ENCODE peak calls at places on chromosomes 6 and 20, in four cellular contexts. One of them, this sample, is unnamed.
A peak's percentile ranks its signal among the peaks of the same experiment; 100 is the strongest.

GRCh38 chr20:11143481-11143880 is 469.7 kb upstream of the JAG1 start:
- DNase-seq in glutamatergic neuron: no peak
- DNase-seq in tibial artery: no peak
- DNase-seq in WERI-Rb-1: no peak
- DNase-seq in this sample: no peak

GRCh38 chr6:12718025-12718424 is 1.5 kb downstream of the PHACTR1 start:
- DNase-seq in WERI-Rb-1: no peak
- DNase-seq in tibial artery: no peak
- DNase-seq in glutamatergic neuron: no peak
- DNase-seq in this sample: no peak

GRCh38 chr6:24451581-24452041 is 37.8 kb downstream of the GPLD1 start:
- DNase-seq in WERI-Rb-1: no peak
- DNase-seq in tibial artery: no peak
- DNase-seq in glutamatergic neuron: no peak
- DNase-seq in this sample: peak; percentile 11

GRCh38 chr6:87753131-87753685 is 51.2 kb upstream of the AKIRIN2 start:
- DNase-seq in tibial artery: no peak
- DNase-seq in WERI-Rb-1: no peak
- DNase-seq in glutamatergic neuron: no peak
- DNase-seq in this sample: no peak

GRCh38 chr6:150930816-150931215 is 65.3 kb downstream of the MTHFD1L start:
- DNase-seq in tibial artery: no peak
- DNase-seq in WERI-Rb-1: no peak
- DNase-seq in glutamatergic neuron: no peak
- DNase-seq in this sample: no peak

GRCh38 chr6:39391182-39391581 is 68.7 kb upstream of the KCNK16 start:
- DNase-seq in WERI-Rb-1: no peak
- DNase-seq in glutamatergic neuron: no peak
- DNase-seq in tibial artery: no peak
- DNase-seq in this sample: no peak

GRCh38 chr20:62159835-62160234 is 16.3 kb downstream of the SS18L1 start:
- DNase-seq in tibial artery: no peak
- DNase-seq in glutamatergic neuron: no peak
- DNase-seq in WERI-Rb-1: no peak
- DNase-seq in this sample: peak; percentile 72

GRCh38 chr20:5991623-5992441 is 41.4 kb downstream of the MCM8 start:
- DNase-seq in glutamatergic neuron: no peak
- DNase-seq in WERI-Rb-1: no peak
- DNase-seq in tibial artery: no peak
- DNase-seq in this sample: no peak

GRCh38 chr20:57514273-57514751 is 10.6 kb downstream of the CTCFL start:
- DNase-seq in glutamatergic neuron: peak; percentile 65
- DNase-seq in tibial artery: peak; percentile 85
- DNase-seq in WERI-Rb-1: peak; percentile 67
- DNase-seq in this sample: peak; percentile 79

GRCh38 chr20:39946053-39946810 is 742.8 kb downstream of the MAFB start:
- DNase-seq in WERI-Rb-1: no peak
- DNase-seq in tibial artery: no peak
- DNase-seq in glutamatergic neuron: no peak
- DNase-seq in this sample: no peak

GRCh38 chr6:107555449-107555848 is 65.5 kb downstream of the SOBP start:
- DNase-seq in tibial artery: no peak
- DNase-seq in WERI-Rb-1: no peak
- DNase-seq in glutamatergic neuron: peak; percentile 30
- DNase-seq in this sample: no peak

GRCh38 chr6:42243046-42243445 is 25.4 kb upstream of the MRPS10 start:
- DNase-seq in glutamatergic neuron: no peak
- DNase-seq in tibial artery: no peak
- DNase-seq in WERI-Rb-1: no peak
- DNase-seq in this sample: no peak

GRCh38 chr20:32522525-32522774 is 62.7 kb downstream of the NOL4L start:
- DNase-seq in glutamatergic neuron: peak; percentile 66
- DNase-seq in WERI-Rb-1: no peak
- DNase-seq in tibial artery: no peak
- DNase-seq in this sample: no peak

GRCh38 chr6:125658759-125659431 is 90.5 kb upstream of the HEY2 start:
- DNase-seq in WERI-Rb-1: no peak
- DNase-seq in glutamatergic neuron: peak; percentile 34
- DNase-seq in tibial artery: no peak
- DNase-seq in this sample: no peak

GRCh38 chr6:88376759-88377387 is 210.7 kb upstream of the CNR1 start:
- DNase-seq in glutamatergic neuron: no peak
- DNase-seq in tibial artery: no peak
- DNase-seq in WERI-Rb-1: no peak
- DNase-seq in this sample: no peak

GRCh38 chr6:165729307-165729936 is 66.4 kb upstream of the PDE10A start:
- DNase-seq in WERI-Rb-1: peak; percentile 21
- DNase-seq in tibial artery: no peak
- DNase-seq in glutamatergic neuron: peak; percentile 45
- DNase-seq in this sample: peak; percentile 73

GRCh38 chr20:2955257-2955950 is 82.1 kb downstream of the PTPRA start:
- DNase-seq in tibial artery: no peak
- DNase-seq in WERI-Rb-1: no peak
- DNase-seq in glutamatergic neuron: no peak
- DNase-seq in this sample: no peak

GRCh38 chr6:153131037-153131981 is at the start of gene RGS17:
- DNase-seq in glutamatergic neuron: peak; percentile 79
- DNase-seq in WERI-Rb-1: peak; percentile 79
- DNase-seq in tibial artery: peak; percentile 77
- DNase-seq in this sample: peak; percentile 45

GRCh38 chr6:155580904-155581303 is 125.3 kb upstream of the NOX3 start:
- DNase-seq in tibial artery: no peak
- DNase-seq in WERI-Rb-1: peak; percentile 17
- DNase-seq in glutamatergic neuron: no peak
- DNase-seq in this sample: no peak

GRCh38 chr6:109793793-109794192 is 102.7 kb downstream of the FIG4 start:
- DNase-seq in glutamatergic neuron: no peak
- DNase-seq in WERI-Rb-1: no peak
- DNase-seq in tibial artery: no peak
- DNase-seq in this sample: peak; percentile 60

GRCh38 chr6:148509789-148510581 is 167.3 kb downstream of the SASH1 start:
- DNase-seq in WERI-Rb-1: no peak
- DNase-seq in tibial artery: peak; percentile 92
- DNase-seq in glutamatergic neuron: peak; percentile 40
- DNase-seq in this sample: no peak

GRCh38 chr6:15299430-15300131 is 53.7 kb downstream of the JARID2 start:
- DNase-seq in tibial artery: peak; percentile 72
- DNase-seq in glutamatergic neuron: no peak
- DNase-seq in WERI-Rb-1: no peak
- DNase-seq in this sample: no peak

GRCh38 chr6:150443621-150444020 is 74.8 kb downstream of the IYD start:
- DNase-seq in WERI-Rb-1: no peak
- DNase-seq in tibial artery: no peak
- DNase-seq in glutamatergic neuron: no peak
- DNase-seq in this sample: no peak

GRCh38 chr6:161462148-161462547 is 188.3 kb upstream of the AGPAT4 start:
- DNase-seq in tibial artery: no peak
- DNase-seq in WERI-Rb-1: no peak
- DNase-seq in glutamatergic neuron: no peak
- DNase-seq in this sample: no peak

DNA sequence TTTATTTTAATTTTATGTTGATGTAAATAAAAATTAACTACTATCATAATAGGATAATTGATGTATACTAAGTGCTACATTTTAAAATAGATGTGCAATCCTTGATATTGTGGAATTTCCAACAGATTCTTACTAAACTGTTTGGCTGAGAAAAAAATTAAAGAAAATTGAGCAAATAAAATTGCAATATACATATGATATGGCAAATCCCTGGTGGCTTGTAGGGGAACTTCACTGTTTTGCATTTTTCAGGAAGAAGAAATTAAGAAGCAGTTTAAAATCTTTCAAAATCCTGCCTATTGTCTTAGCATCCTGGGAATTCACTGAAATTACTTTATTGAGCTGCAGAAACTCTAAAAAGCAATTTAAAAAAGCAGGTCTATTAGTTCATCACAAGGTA is 191.4 kb upstream of the ADGRB3 start:
- DNase-seq in WERI-Rb-1: no peak
- DNase-seq in tibial artery: no peak
- DNase-seq in glutamatergic neuron: no peak
- DNase-seq in this sample: no peak
- TF ChIP-seq CTCF in WERI-Rb-1: no peak
- TF ChIP-seq CTCF in tibial artery: no peak
- TF ChIP-seq CTCF in glutamatergic neuron: peak; percentile 80
- TF ChIP-seq CTCF in this sample: no peak

GRCh38 chr20:9912290-9912689 is 73.4 kb upstream of the PAK5 start:
- DNase-seq in tibial artery: no peak
- DNase-seq in glutamatergic neuron: no peak
- DNase-seq in WERI-Rb-1: no peak
- DNase-seq in this sample: no peak

GRCh38 chr20:9909167-9909566 is 70.3 kb upstream of the PAK5 start:
- DNase-seq in WERI-Rb-1: no peak
- DNase-seq in glutamatergic neuron: no peak
- DNase-seq in tibial artery: no peak
- DNase-seq in this sample: no peak

GRCh38 chr20:9916776-9917175 is 77.9 kb upstream of the PAK5 start:
- DNase-seq in tibial artery: no peak
- DNase-seq in WERI-Rb-1: no peak
- DNase-seq in glutamatergic neuron: no peak
- DNase-seq in this sample: no peak

GRCh38 chr20:9911519-9911918 is 72.6 kb upstream of the PAK5 start:
- DNase-seq in WERI-Rb-1: no peak
- DNase-seq in glutamatergic neuron: no peak
- DNase-seq in tibial artery: no peak
- DNase-seq in this sample: no peak

GRCh38 chr20:9912858-9913434 is 74.1 kb upstream of the PAK5 start:
- DNase-seq in WERI-Rb-1: peak; percentile 18
- DNase-seq in glutamatergic neuron: peak; percentile 59
- DNase-seq in tibial artery: no peak
- DNase-seq in this sample: peak; percentile 36
- TF ChIP-seq CTCF in WERI-Rb-1: peak; percentile 58
- TF ChIP-seq CTCF in glutamatergic neuron: peak; percentile 95
- TF ChIP-seq CTCF in tibial artery: peak; percentile 74
- TF ChIP-seq CTCF in this sample: peak; percentile 41

GRCh38 chr6:54802775-54803631 is 43.6 kb upstream of the FAM83B start:
- DNase-seq in tibial artery: no peak
- DNase-seq in glutamatergic neuron: no peak
- DNase-seq in WERI-Rb-1: no peak
- DNase-seq in this sample: peak; percentile 25
- TF ChIP-seq CTCF in tibial artery: no peak
- TF ChIP-seq CTCF in glutamatergic neuron: no peak
- TF ChIP-seq CTCF in WERI-Rb-1: no peak
- TF ChIP-seq CTCF in this sample: no peak

GRCh38 chr6:95279641-95280040 is 297.7 kb upstream of the MANEA start:
- DNase-seq in tibial artery: no peak
- DNase-seq in glutamatergic neuron: no peak
- DNase-seq in WERI-Rb-1: no peak
- DNase-seq in this sample: no peak

DNA sequence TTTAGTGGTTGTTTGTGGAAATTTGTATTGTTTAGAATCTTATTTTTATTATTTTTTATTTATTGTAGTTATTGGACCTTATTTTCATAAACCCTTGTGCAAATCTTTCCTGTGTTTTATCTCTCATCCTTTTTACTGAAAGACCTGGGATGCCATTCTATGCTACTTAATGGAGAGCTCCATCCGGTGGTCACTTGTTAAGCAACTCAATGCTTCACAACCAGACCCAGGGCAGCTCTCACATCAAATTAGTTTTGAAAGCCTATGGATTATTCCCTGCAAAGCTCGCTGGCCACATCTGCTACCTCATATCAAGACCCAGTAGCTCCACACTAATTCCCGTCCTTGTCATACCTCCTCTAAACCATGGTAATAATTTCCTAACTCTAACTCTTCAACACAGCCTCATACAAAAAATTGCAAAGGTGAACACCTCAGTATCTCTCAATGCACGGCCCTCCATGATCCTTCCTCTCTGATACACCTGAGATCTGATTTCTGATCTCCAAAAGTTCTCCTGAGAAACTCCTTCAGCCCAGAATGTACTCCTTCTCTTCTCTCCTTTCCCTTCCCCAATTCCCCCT is 296.6 kb upstream of the MANEA start:
- DNase-seq in tibial artery: no peak
- DNase-seq in WERI-Rb-1: peak; percentile 74
- DNase-seq in glutamatergic neuron: no peak
- DNase-seq in this sample: peak; percentile 11
- TF ChIP-seq CTCF in tibial artery: peak; percentile 7
- TF ChIP-seq CTCF in WERI-Rb-1: no peak
- TF ChIP-seq CTCF in glutamatergic neuron: peak; percentile 44
- TF ChIP-seq CTCF in this sample: no peak

GRCh38 chr6:3239110-3239830 is 11.8 kb upstream of the TUBB2B start:
- DNase-seq in WERI-Rb-1: peak; percentile 50
- DNase-seq in glutamatergic neuron: no peak
- DNase-seq in tibial artery: no peak
- DNase-seq in this sample: no peak
- TF ChIP-seq CTCF in WERI-Rb-1: peak; percentile 60
- TF ChIP-seq CTCF in glutamatergic neuron: peak; percentile 37
- TF ChIP-seq CTCF in tibial artery: no peak
- TF ChIP-seq CTCF in this sample: no peak